ENCODE peak calls at places on chromosomes 6 and 20, in nine cellular contexts. One of them, this sample, is unnamed.

GRCh38 chr20:23356203-23356602 is 5.6 kb downstream of the NXT1 start:
- DNase-seq in choroid plexus epithelial cell: no peak
- DNase-seq in HL-60: no peak
- DNase-seq in WTC11: peak; percentile 57
- DNase-seq in CD4-positive, alpha-beta T cell: no peak
- DNase-seq in glutamatergic neuron: no peak
- DNase-seq in pancreas: no peak
- DNase-seq in tibial nerve: no peak
- DNase-seq in brain microvascular endothelial cell: no peak
- DNase-seq in this sample: no peak

GRCh38 chr6:162123797-162124196 is 603.8 kb downstream of the PRKN start:
- DNase-seq in brain microvascular endothelial cell: no peak
- DNase-seq in pancreas: no peak
- DNase-seq in CD4-positive, alpha-beta T cell: no peak
- DNase-seq in WTC11: no peak
- DNase-seq in HL-60: no peak
- DNase-seq in tibial nerve: no peak
- DNase-seq in choroid plexus epithelial cell: peak; percentile 69
- DNase-seq in glutamatergic neuron: no peak
- DNase-seq in this sample: no peak

GRCh38 chr6:130955755-130956154 is 107.3 kb downstream of the EPB41L2 start:
- DNase-seq in brain microvascular endothelial cell: no peak
- DNase-seq in glutamatergic neuron: no peak
- DNase-seq in tibial nerve: no peak
- DNase-seq in HL-60: no peak
- DNase-seq in choroid plexus epithelial cell: no peak
- DNase-seq in pancreas: no peak
- DNase-seq in CD4-positive, alpha-beta T cell: no peak
- DNase-seq in WTC11: no peak
- DNase-seq in this sample: no peak

GRCh38 chr6:128616342-128616741 is 95.9 kb upstream of the PTPRK start:
- DNase-seq in choroid plexus epithelial cell: no peak
- DNase-seq in pancreas: no peak
- DNase-seq in tibial nerve: no peak
- DNase-seq in brain microvascular endothelial cell: no peak
- DNase-seq in glutamatergic neuron: no peak
- DNase-seq in CD4-positive, alpha-beta T cell: no peak
- DNase-seq in WTC11: no peak
- DNase-seq in HL-60: no peak
- DNase-seq in this sample: no peak

GRCh38 chr20:63178889-63179751 is 36.8 kb downstream of the YTHDF1 start:
- DNase-seq in HL-60: peak; percentile 45
- DNase-seq in tibial nerve: no peak
- DNase-seq in glutamatergic neuron: peak; percentile 86
- DNase-seq in pancreas: peak; percentile 76
- DNase-seq in choroid plexus epithelial cell: peak; percentile 11
- DNase-seq in CD4-positive, alpha-beta T cell: peak; percentile 61
- DNase-seq in WTC11: peak; percentile 57
- DNase-seq in brain microvascular endothelial cell: no peak
- DNase-seq in this sample: peak; percentile 34

GRCh38 chr20:46709459-46710148 is at the start of gene SLC2A10:
- DNase-seq in glutamatergic neuron: peak; percentile 60
- DNase-seq in HL-60: no peak
- DNase-seq in WTC11: peak; percentile 66
- DNase-seq in tibial nerve: peak; percentile 38
- DNase-seq in pancreas: peak; percentile 88
- DNase-seq in brain microvascular endothelial cell: peak; percentile 41
- DNase-seq in CD4-positive, alpha-beta T cell: no peak
- DNase-seq in choroid plexus epithelial cell: peak; percentile 52
- DNase-seq in this sample: peak; percentile 36

GRCh38 chr6:108497883-108498282 is 62.8 kb upstream of the FOXO3 start:
- DNase-seq in HL-60: peak; percentile 66
- DNase-seq in choroid plexus epithelial cell: peak; percentile 80
- DNase-seq in CD4-positive, alpha-beta T cell: no peak
- DNase-seq in brain microvascular endothelial cell: peak; percentile 53
- DNase-seq in tibial nerve: no peak
- DNase-seq in WTC11: peak; percentile 58
- DNase-seq in pancreas: no peak
- DNase-seq in glutamatergic neuron: peak; percentile 60
- DNase-seq in this sample: peak; percentile 37

GRCh38 chr6:21438237-21438985 is 155.1 kb upstream of the SOX4 start:
- DNase-seq in brain microvascular endothelial cell: no peak
- DNase-seq in tibial nerve: no peak
- DNase-seq in choroid plexus epithelial cell: no peak
- DNase-seq in pancreas: no peak
- DNase-seq in glutamatergic neuron: no peak
- DNase-seq in HL-60: peak; percentile 21
- DNase-seq in WTC11: no peak
- DNase-seq in CD4-positive, alpha-beta T cell: no peak
- DNase-seq in this sample: no peak

GRCh38 chr6:3316818-3317217 is 58.1 kb downstream of the PSMG4 start:
- DNase-seq in choroid plexus epithelial cell: no peak
- DNase-seq in CD4-positive, alpha-beta T cell: no peak
- DNase-seq in pancreas: no peak
- DNase-seq in brain microvascular endothelial cell: no peak
- DNase-seq in WTC11: no peak
- DNase-seq in tibial nerve: no peak
- DNase-seq in glutamatergic neuron: no peak
- DNase-seq in HL-60: no peak
- DNase-seq in this sample: no peak

GRCh38 chr6:128070406-128070805 is 169.5 kb upstream of the THEMIS start:
- DNase-seq in choroid plexus epithelial cell: peak; percentile 57
- DNase-seq in pancreas: no peak
- DNase-seq in HL-60: no peak
- DNase-seq in glutamatergic neuron: no peak
- DNase-seq in tibial nerve: no peak
- DNase-seq in brain microvascular endothelial cell: peak; percentile 54
- DNase-seq in WTC11: no peak
- DNase-seq in CD4-positive, alpha-beta T cell: no peak
- DNase-seq in this sample: peak; percentile 53

GRCh38 chr6:150069707-150070106 is 786 bp upstream of the ULBP3 start:
- DNase-seq in WTC11: no peak
- DNase-seq in pancreas: peak; percentile 81
- DNase-seq in CD4-positive, alpha-beta T cell: no peak
- DNase-seq in glutamatergic neuron: peak; percentile 69
- DNase-seq in choroid plexus epithelial cell: no peak
- DNase-seq in tibial nerve: no peak
- DNase-seq in HL-60: no peak
- DNase-seq in brain microvascular endothelial cell: no peak
- DNase-seq in this sample: no peak

GRCh38 chr6:18595774-18596528 is 208.8 kb downstream of the RNF144B start:
- DNase-seq in glutamatergic neuron: peak; percentile 62
- DNase-seq in HL-60: peak; percentile 30
- DNase-seq in pancreas: no peak
- DNase-seq in WTC11: peak; percentile 73
- DNase-seq in CD4-positive, alpha-beta T cell: no peak
- DNase-seq in tibial nerve: peak; percentile 37
- DNase-seq in brain microvascular endothelial cell: peak; percentile 67
- DNase-seq in choroid plexus epithelial cell: peak; percentile 83
- DNase-seq in this sample: peak; percentile 48

GRCh38 chr20:7924692-7925091 is 15.6 kb downstream of the HAO1 start:
- DNase-seq in glutamatergic neuron: no peak
- DNase-seq in WTC11: no peak
- DNase-seq in pancreas: no peak
- DNase-seq in HL-60: no peak
- DNase-seq in CD4-positive, alpha-beta T cell: no peak
- DNase-seq in brain microvascular endothelial cell: peak; percentile 92
- DNase-seq in tibial nerve: no peak
- DNase-seq in choroid plexus epithelial cell: peak; percentile 90
- DNase-seq in this sample: peak; percentile 93

GRCh38 chr20:62925420-62926228 is 681 bp downstream of the DIDO1 start:
- DNase-seq in glutamatergic neuron: peak; percentile 56
- DNase-seq in brain microvascular endothelial cell: no peak
- DNase-seq in pancreas: peak; percentile 78
- DNase-seq in choroid plexus epithelial cell: peak; percentile 42
- DNase-seq in WTC11: no peak
- DNase-seq in tibial nerve: no peak
- DNase-seq in HL-60: peak; percentile 29
- DNase-seq in CD4-positive, alpha-beta T cell: peak; percentile 33
- DNase-seq in this sample: no peak

DNA sequence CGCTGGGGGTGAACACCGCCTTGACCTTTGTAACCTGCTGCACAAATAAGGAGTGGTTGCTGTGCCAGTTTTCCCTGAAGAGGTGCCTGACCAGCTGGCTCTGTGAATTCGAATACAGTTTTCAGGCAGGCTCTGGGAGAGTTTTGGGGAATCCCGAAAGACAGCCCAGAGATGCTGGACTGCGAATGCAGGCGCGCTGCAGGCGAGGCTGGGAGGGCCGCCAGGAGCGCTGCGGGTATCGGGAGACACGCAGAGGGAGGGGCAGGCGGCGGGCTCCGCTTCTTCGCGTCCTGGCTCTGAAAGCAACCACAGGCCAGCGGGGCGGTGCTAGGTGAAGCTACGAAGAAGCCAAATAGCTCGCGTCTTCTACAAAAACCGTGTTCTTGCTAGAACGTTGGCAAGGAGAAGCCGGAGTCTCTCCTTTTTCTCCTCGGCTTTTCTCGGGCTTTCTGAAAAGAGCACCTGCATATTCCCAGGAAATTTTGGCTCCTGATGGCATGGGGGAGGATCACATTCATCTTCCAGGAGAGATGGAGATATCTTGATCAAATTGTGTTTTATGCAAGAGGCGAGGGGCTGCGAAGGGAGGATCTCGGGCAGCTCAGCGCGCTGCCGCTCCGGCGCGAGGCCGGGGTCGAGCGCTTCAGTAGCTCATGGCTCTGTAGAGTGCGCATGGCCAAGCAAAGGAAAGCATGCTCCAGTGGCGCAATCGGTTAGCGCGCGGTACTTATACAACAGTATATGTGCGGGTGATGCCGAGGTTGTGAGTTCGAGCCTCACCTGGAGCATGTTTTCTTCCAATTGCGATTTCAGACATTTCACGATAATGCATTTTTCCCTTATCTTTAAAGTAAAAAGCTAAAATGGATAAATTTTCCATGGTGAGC is 158.1 kb upstream of the ZNF184 start:
- DNase-seq in glutamatergic neuron: peak; percentile 86
- DNase-seq in WTC11: peak; percentile 89
- DNase-seq in choroid plexus epithelial cell: peak; percentile 73
- DNase-seq in brain microvascular endothelial cell: peak; percentile 82
- DNase-seq in tibial nerve: no peak
- DNase-seq in CD4-positive, alpha-beta T cell: no peak
- DNase-seq in HL-60: peak; percentile 58
- DNase-seq in pancreas: peak; percentile 65
- DNase-seq in this sample: peak; percentile 29
- TF ChIP-seq CTCF in glutamatergic neuron: no peak
- TF ChIP-seq CTCF in WTC11: no peak
- TF ChIP-seq CTCF in choroid plexus epithelial cell: peak; percentile 37
- TF ChIP-seq CTCF in brain microvascular endothelial cell: peak; percentile 51
- TF ChIP-seq CTCF in tibial nerve: no peak
- TF ChIP-seq CTCF in CD4-positive, alpha-beta T cell: no peak
- TF ChIP-seq CTCF in HL-60: no peak
- TF ChIP-seq CTCF in pancreas: no peak
- TF ChIP-seq CTCF in this sample: no peak

GRCh38 chr6:31700716-31701401 is 2.3 kb downstream of the ABHD16A start:
- DNase-seq in glutamatergic neuron: no peak
- DNase-seq in WTC11: no peak
- DNase-seq in pancreas: no peak
- DNase-seq in CD4-positive, alpha-beta T cell: no peak
- DNase-seq in tibial nerve: no peak
- DNase-seq in brain microvascular endothelial cell: no peak
- DNase-seq in HL-60: no peak
- DNase-seq in choroid plexus epithelial cell: no peak
- DNase-seq in this sample: no peak

GRCh38 chr6:31702421-31702818 is 704 bp downstream of the ABHD16A start:
- DNase-seq in WTC11: no peak
- DNase-seq in pancreas: no peak
- DNase-seq in glutamatergic neuron: no peak
- DNase-seq in brain microvascular endothelial cell: peak; percentile 13
- DNase-seq in CD4-positive, alpha-beta T cell: no peak
- DNase-seq in tibial nerve: no peak
- DNase-seq in choroid plexus epithelial cell: no peak
- DNase-seq in HL-60: no peak
- DNase-seq in this sample: no peak

GRCh38 chr6:31701666-31702420 is 1.3 kb downstream of the ABHD16A start:
- DNase-seq in tibial nerve: no peak
- DNase-seq in choroid plexus epithelial cell: peak; percentile 53
- DNase-seq in WTC11: no peak
- DNase-seq in pancreas: no peak
- DNase-seq in glutamatergic neuron: peak; percentile 48
- DNase-seq in brain microvascular endothelial cell: peak; percentile 19
- DNase-seq in HL-60: no peak
- DNase-seq in CD4-positive, alpha-beta T cell: no peak
- DNase-seq in this sample: no peak

GRCh38 chr6:31706599-31706998 is at the start of gene LY6G6F:
- DNase-seq in CD4-positive, alpha-beta T cell: no peak
- DNase-seq in glutamatergic neuron: no peak
- DNase-seq in tibial nerve: no peak
- DNase-seq in choroid plexus epithelial cell: no peak
- DNase-seq in pancreas: no peak
- DNase-seq in brain microvascular endothelial cell: no peak
- DNase-seq in HL-60: no peak
- DNase-seq in WTC11: no peak
- DNase-seq in this sample: no peak

GRCh38 chr6:31702819-31703716 is at the start of gene ABHD16A:
- DNase-seq in pancreas: peak; percentile 96
- DNase-seq in CD4-positive, alpha-beta T cell: peak; percentile 95
- DNase-seq in HL-60: peak; percentile 100
- DNase-seq in choroid plexus epithelial cell: peak; percentile 99
- DNase-seq in tibial nerve: peak; percentile 99
- DNase-seq in glutamatergic neuron: peak; percentile 98
- DNase-seq in brain microvascular endothelial cell: peak; percentile 98
- DNase-seq in WTC11: peak; percentile 98
- DNase-seq in this sample: peak; percentile 98
- TF ChIP-seq CTCF in pancreas: no peak
- TF ChIP-seq CTCF in CD4-positive, alpha-beta T cell: no peak
- TF ChIP-seq CTCF in HL-60: no peak
- TF ChIP-seq CTCF in choroid plexus epithelial cell: no peak
- TF ChIP-seq CTCF in tibial nerve: peak; percentile 64
- TF ChIP-seq CTCF in glutamatergic neuron: peak; percentile 23
- TF ChIP-seq CTCF in brain microvascular endothelial cell: peak; percentile 11
- TF ChIP-seq CTCF in WTC11: no peak
- TF ChIP-seq CTCF in this sample: peak; percentile 52

DNA sequence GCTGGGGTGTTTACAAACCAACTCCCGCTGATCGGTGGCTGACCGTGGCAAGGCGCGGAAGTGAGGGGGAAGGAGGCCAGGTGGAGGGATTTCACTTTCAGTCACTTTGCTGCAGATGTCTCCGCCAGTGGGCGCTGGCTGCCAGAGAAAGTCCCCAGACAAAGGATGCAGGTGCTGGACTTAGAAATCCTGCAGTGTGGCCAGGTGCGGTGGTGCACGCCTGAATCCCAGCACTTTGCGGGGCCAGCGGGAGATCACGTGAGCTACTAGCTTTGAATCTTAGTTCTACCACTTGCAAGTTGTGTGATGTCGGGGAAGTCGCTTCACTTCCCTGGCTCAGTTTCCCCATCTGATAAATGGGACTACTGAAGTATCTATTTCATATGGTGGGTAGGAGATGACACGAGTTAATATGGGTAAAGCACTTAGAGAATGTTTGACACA is 180.4 kb downstream of the ZNF217 start:
- DNase-seq in tibial nerve: no peak
- DNase-seq in brain microvascular endothelial cell: no peak
- DNase-seq in pancreas: peak; percentile 74
- DNase-seq in choroid plexus epithelial cell: peak; percentile 31
- DNase-seq in glutamatergic neuron: peak; percentile 32
- DNase-seq in HL-60: no peak
- DNase-seq in WTC11: peak; percentile 88
- DNase-seq in CD4-positive, alpha-beta T cell: peak; percentile 27
- DNase-seq in this sample: no peak
- TF ChIP-seq CTCF in tibial nerve: peak; percentile 16
- TF ChIP-seq CTCF in brain microvascular endothelial cell: peak; percentile 25
- TF ChIP-seq CTCF in pancreas: no peak
- TF ChIP-seq CTCF in choroid plexus epithelial cell: peak; percentile 59
- TF ChIP-seq CTCF in glutamatergic neuron: peak; percentile 22
- TF ChIP-seq CTCF in HL-60: no peak
- TF ChIP-seq CTCF in WTC11: peak; percentile 42
- TF ChIP-seq CTCF in CD4-positive, alpha-beta T cell: peak; percentile 53
- TF ChIP-seq CTCF in this sample: no peak

GRCh38 chr6:659716-660581 is 3.0 kb upstream of the HUS1B start:
- DNase-seq in CD4-positive, alpha-beta T cell: peak; percentile 3
- DNase-seq in choroid plexus epithelial cell: no peak
- DNase-seq in HL-60: no peak
- DNase-seq in WTC11: peak; percentile 75
- DNase-seq in glutamatergic neuron: peak; percentile 36
- DNase-seq in tibial nerve: no peak
- DNase-seq in pancreas: no peak
- DNase-seq in brain microvascular endothelial cell: no peak
- DNase-seq in this sample: no peak
- TF ChIP-seq CTCF in CD4-positive, alpha-beta T cell: no peak
- TF ChIP-seq CTCF in choroid plexus epithelial cell: no peak
- TF ChIP-seq CTCF in HL-60: no peak
- TF ChIP-seq CTCF in WTC11: no peak
- TF ChIP-seq CTCF in glutamatergic neuron: no peak
- TF ChIP-seq CTCF in tibial nerve: no peak
- TF ChIP-seq CTCF in pancreas: no peak
- TF ChIP-seq CTCF in brain microvascular endothelial cell: no peak
- TF ChIP-seq CTCF in this sample: no peak

This sample was measured in HFFc6.